ENCODE peak calls at places on chromosome 20, in seven cellular contexts. S is HS-27A; O is astrocyte of the hippocampus; E is uterus; Q is T-cell; D is stimulated activated CD4-positive, alpha-beta T cell treated with anti-CD3 and anti-CD28 coated beads, Interleukin-4, amount 100 ng/mL, for 1 hour; V is iris pigment epithelial cell. I is an unnamed sample.

GRCh38 chr20:41339957-41340326 is 679 bp upstream of the LPIN3 start:
- DNase-seq in Q (peak), E (peak), S (no peak), O (peak), D (peak), V (peak), I (peak)

GRCh38 chr20:6831461-6831860 is 64.0 kb downstream of the BMP2 start:
- DNase-seq in E (no peak), S (no peak), Q (no peak), D (no peak), O (no peak), V (no peak), I (no peak)

GRCh38 chr20:38357653-38358207 is 11.4 kb downstream of the LBP start:
- DNase-seq in Q (no peak), E (no peak), D (no peak), S (no peak), V (no peak), O (peak), I (no peak)

GRCh38 chr20:3935295-3935955 is 46.2 kb downstream of the PANK2 start:
- DNase-seq in D (no peak), S (no peak), Q (no peak), E (peak), O (no peak), V (no peak), I (no peak)

GRCh38 chr20:58580493-58580835 is 65.3 kb upstream of the APCDD1L start:
- DNase-seq in Q (no peak), D (no peak), E (no peak), V (no peak), S (no peak), O (no peak), I (no peak)

GRCh38 chr20:11128131-11128831 is 454.5 kb upstream of the JAG1 start:
- DNase-seq in E (no peak), O (no peak), D (no peak), S (no peak), V (peak), Q (no peak), I (no peak)

GRCh38 chr20:957544-957943 is 41.4 kb upstream of the ANGPT4 start:
- DNase-seq in S (no peak), V (peak), E (no peak), D (no peak), Q (no peak), O (no peak), I (no peak)

GRCh38 chr20:63567132-63567381 is 7.0 kb downstream of the HELZ2 start:
- DNase-seq in V (no peak), E (no peak), O (no peak), D (no peak), Q (no peak), S (no peak), I (no peak)

GRCh38 chr20:5463007-5463686 is 146.4 kb upstream of the PROKR2 start:
- DNase-seq in V (no peak), D (no peak), S (no peak), O (no peak), E (no peak), Q (no peak), I (no peak)

GRCh38 chr20:63980317-63980805 is 571 bp upstream of the PRPF6 start:
- DNase-seq in Q (no peak), S (no peak), V (no peak), O (no peak), D (no peak), E (no peak), I (no peak)

GRCh38 chr20:16580127-16580526 is 6.9 kb upstream of the KIF16B start:
- DNase-seq in D (no peak), E (no peak), V (peak), S (no peak), O (peak), Q (no peak), I (no peak)

GRCh38 chr20:62876826-62877728 is 15.5 kb upstream of the TCFL5 start:
- DNase-seq in Q (no peak), V (peak), E (peak), D (no peak), O (no peak), S (no peak), I (peak)

GRCh38 chr20:25036331-25036936 is 21.5 kb downstream of the ACSS1 start:
- DNase-seq in O (no peak), D (no peak), V (no peak), Q (no peak), S (no peak), E (no peak), I (no peak)

I was measured in lower leg skin.